ENCODE peak calls at places on chromosomes 4 and X, in eight cellular contexts. X, G, B, M, Y, A, U and F are unnamed samples.

GRCh38 chr4:52862605-52863236 is 604 bp downstream of the RASL11B start:
- DNase-seq in U (no peak), Y (peak; percentile 11), X (no peak), A (no peak), G (no peak), M (no peak), B (peak; percentile 20), F (no peak)

GRCh38 chrX:139297638-139298037 is 232.9 kb upstream of the F9 start:
- DNase-seq in X (no peak), Y (no peak), B (no peak), G (no peak), M (no peak), U (no peak), A (no peak), F (no peak)

GRCh38 chr4:134313591-134313990 is 112.0 kb upstream of the PABPC4L start:
- DNase-seq in M (no peak), Y (no peak), U (no peak), A (no peak), B (no peak), X (no peak), G (no peak), F (no peak)

GRCh38 chr4:139761461-139761860 is 95.8 kb downstream of the MGST2 start:
- DNase-seq in M (no peak), U (peak; percentile 68), B (no peak), A (no peak), X (peak; percentile 23), G (no peak), Y (no peak), F (no peak)

GRCh38 chr4:6461301-6462165 is 10.9 kb downstream of the PPP2R2C start:
- DNase-seq in G (no peak), M (peak; percentile 13), Y (no peak), B (no peak), X (peak; percentile 6), U (peak; percentile 62), A (no peak), F (no peak)

GRCh38 chr4:153151535-153152452 is 52.4 kb upstream of the TRIM2 start:
- DNase-seq in Y (peak; percentile 75), B (peak; percentile 58), U (peak; percentile 96), X (peak; percentile 28), M (peak; percentile 68), A (no peak), G (no peak), F (peak; percentile 28)

GRCh38 chrX:134338527-134338926 is 101.5 kb downstream of the CCDC160 start:
- DNase-seq in B (no peak), X (no peak), A (no peak), Y (no peak), G (no peak), M (no peak), U (no peak), F (no peak)

GRCh38 chr4:78057600-78058560 is 757 bp downstream of the FRAS1 start:
- DNase-seq in U (peak; percentile 79), X (peak; percentile 13), Y (no peak), G (no peak), A (peak; percentile 27), M (peak; percentile 70), B (peak; percentile 51), F (no peak)

GRCh38 chr4:101977096-101977495 is 186.6 kb downstream of the BANK1 start:
- DNase-seq in Y (no peak), M (no peak), A (no peak), B (no peak), X (peak; percentile 94), U (no peak), G (peak; percentile 88), F (peak; percentile 7)

GRCh38 chrX:108019382-108019857 is 25.4 kb upstream of the VSIG1 start:
- DNase-seq in B (no peak), M (no peak), A (no peak), G (no peak), Y (no peak), X (no peak), U (no peak), F (no peak)

GRCh38 chr4:118981839-118982381 is 93.3 kb downstream of the SYNPO2 start:
- DNase-seq in X (peak; percentile 96), G (peak; percentile 70), M (peak; percentile 80), B (peak; percentile 82), Y (peak; percentile 39), A (no peak), U (peak; percentile 81), F (peak; percentile 26)

GRCh38 chr4:103443324-103443723 is 245.2 kb upstream of the CENPE start:
- DNase-seq in U (no peak), A (no peak), Y (peak; percentile 8), M (no peak), B (no peak), G (peak; percentile 5), X (no peak), F (peak; percentile 2)

GRCh38 chr4:117560329-117560728 is 474.0 kb upstream of the NDST3 start:
- DNase-seq in M (no peak), A (no peak), G (peak; percentile 6), U (no peak), B (no peak), Y (peak; percentile 1), X (peak; percentile 40), F (no peak)

GRCh38 chr4:7068279-7068842 is 497 bp upstream of the GRPEL1 start:
- DNase-seq in Y (no peak), X (no peak), G (no peak), M (no peak), U (no peak), A (no peak), B (no peak), F (no peak)

GRCh38 chr4:21470531-21470930 is 478.0 kb downstream of the KCNIP4 start:
- DNase-seq in B (no peak), Y (no peak), M (no peak), A (no peak), X (no peak), U (no peak), G (no peak), F (no peak)

GRCh38 chrX:153727108-153727931 is 2.7 kb downstream of the ABCD1 start:
- DNase-seq in B (no peak), Y (no peak), M (no peak), X (no peak), A (no peak), U (peak; percentile 56), G (no peak), F (peak; percentile 68)

GRCh38 chrX:10447577-10448214 is 172.7 kb downstream of the MID1 start:
- DNase-seq in A (no peak), Y (no peak), M (no peak), G (no peak), U (no peak), X (peak; percentile 53), B (no peak), F (no peak)

GRCh38 chrX:34656467-34656841 is 631 bp downstream of the TMEM47 start:
- DNase-seq in B (no peak), U (peak; percentile 71), G (no peak), Y (no peak), A (no peak), X (no peak), M (no peak), F (no peak)

GRCh38 chr4:48706741-48707140 is 73.3 kb downstream of the FRYL start:
- DNase-seq in Y (no peak), M (no peak), A (no peak), X (no peak), B (no peak), U (no peak), G (no peak), F (no peak)

GRCh38 chrX:132795211-132795610 is 163.2 kb downstream of the HS6ST2 start:
- DNase-seq in A (no peak), M (no peak), Y (no peak), B (no peak), U (no peak), X (no peak), G (no peak), F (no peak)

GRCh38 chr4:135949926-135950325 is 1582.4 kb downstream of the PCDH18 start:
- DNase-seq in G (no peak), A (no peak), M (no peak), X (no peak), U (no peak), Y (no peak), B (no peak), F (no peak)

GRCh38 chr4:86918539-86919072 is 16.2 kb upstream of the AFF1 start:
- DNase-seq in A (no peak), U (peak; percentile 15), X (peak; percentile 86), M (no peak), G (no peak), B (no peak), Y (no peak), F (no peak)

GRCh38 chr4:151798678-151799416 is 38.0 kb upstream of the GATB start:
- DNase-seq in X (no peak), Y (no peak), U (no peak), M (no peak), G (no peak), B (peak; percentile 48), A (no peak), F (no peak)

GRCh38 chrX:132216283-132216682 is 3.0 kb downstream of the RAP2C start:
- DNase-seq in M (no peak), A (no peak), U (no peak), X (no peak), B (no peak), Y (no peak), G (no peak), F (no peak)

GRCh38 chr4:125714845-125715244 is 400.1 kb downstream of the FAT4 start:
- DNase-seq in M (no peak), U (no peak), X (peak; percentile 26), A (no peak), G (no peak), B (no peak), Y (no peak), F (no peak)

GRCh38 chr4:10917475-10918103 is 233.0 kb upstream of the CLNK start:
- DNase-seq in M (no peak), B (no peak), G (no peak), A (no peak), U (no peak), Y (peak; percentile 90), X (no peak), F (no peak)

GRCh38 chr4:55947254-55947882 is 1.4 kb upstream of the CEP135 start:
- DNase-seq in A (no peak), U (no peak), X (peak; percentile 36), M (no peak), B (peak; percentile 37), G (no peak), Y (no peak), F (no peak)